ENCODE peak calls at places on chromosomes 7 and 10, in four cellular contexts. U is Kasumi-1, D is vagina, E is mucosa of descending colon. S is an unnamed sample.

GRCh38 chr10:118564652-118565051 is 30.8 kb downstream of the PRLHR start:
- DNase-seq in E (no peak), D (peak), U (no peak), S (no peak)

GRCh38 chr7:95584752-95585425 is 11.4 kb downstream of the PDK4 start:
- DNase-seq in E (no peak), D (no peak), U (no peak), S (no peak)

GRCh38 chr10:131775444-131775832 is 125.4 kb upstream of the PPP2R2D start:
- DNase-seq in D (no peak), E (no peak), U (no peak), S (no peak)

GRCh38 chr7:129853661-129854268 is 99.0 kb downstream of the UBE2H start:
- DNase-seq in E (no peak), D (peak), U (no peak), S (peak)

GRCh38 chr7:16299853-16300252 is 121.5 kb downstream of the CRPPA start:
- DNase-seq in D (no peak), U (no peak), E (no peak), S (no peak)

GRCh38 chr7:95690367-95690947 is 81.9 kb upstream of the DYNC1I1 start:
- DNase-seq in E (no peak), D (no peak), U (peak), S (peak)

GRCh38 chr7:7641129-7641663 is 644 bp downstream of the UMAD1 start:
- DNase-seq in U (peak), D (no peak), E (no peak), S (no peak)

GRCh38 chr7:20835111-20835750 is 48.5 kb upstream of the SP8 start:
- DNase-seq in U (no peak), D (no peak), E (no peak), S (no peak)

GRCh38 chr10:117188399-117188798 is 8.9 kb upstream of the KCNK18 start:
- DNase-seq in E (no peak), U (no peak), D (no peak), S (no peak)

GRCh38 chr7:98811299-98811698 is 58.5 kb downstream of the TMEM130 start:
- DNase-seq in E (no peak), U (no peak), D (no peak), S (no peak)

GRCh38 chr7:69395072-69395714 is 203.1 kb upstream of the AUTS2 start:
- DNase-seq in U (no peak), E (no peak), D (no peak), S (peak)

GRCh38 chr10:70126700-70127395 is 5.8 kb downstream of the AIFM2 start:
- DNase-seq in U (no peak), E (no peak), D (no peak), S (no peak)

GRCh38 chr7:157721468-157722136 is 384.8 kb downstream of the DNAJB6 start:
- DNase-seq in U (no peak), D (no peak), E (no peak), S (no peak)

GRCh38 chr10:73908853-73909611 is 1.9 kb upstream of the PLAU start:
- DNase-seq in E (no peak), D (no peak), U (peak), S (peak)

GRCh38 chr10:1243486-1244182 is 187.4 kb downstream of the WDR37 start:
- DNase-seq in D (peak), E (no peak), U (no peak), S (no peak)

GRCh38 chr10:48882881-48883280 is 56.8 kb downstream of the LRRC18 start:
- DNase-seq in D (peak), U (no peak), E (no peak), S (no peak)

GRCh38 chr7:4416436-4417092 is 265.5 kb upstream of the FOXK1 start:
- DNase-seq in D (no peak), U (no peak), E (no peak), S (no peak)

GRCh38 chr10:93098816-93099215 is 25.1 kb downstream of the CYP26A1 start:
- DNase-seq in U (no peak), E (no peak), D (peak), S (no peak)

GRCh38 chr10:33509231-33509871 is 174.9 kb upstream of the NRP1 start:
- DNase-seq in E (no peak), D (no peak), U (peak), S (peak)